ENCODE peak calls at places on chromosomes 3 and 15, in four cellular contexts. V is A549, H is K562, K is HepG2. C is an unnamed sample.

GRCh38 chr3:171967137-171967783 is 72.1 kb upstream of the FNDC3B start:
- DNase-seq in V (peak), H (peak), K (peak), C (no peak)

GRCh38 chr3:37291275-37291700 is 116.9 kb upstream of the LRRFIP2 start:
- DNase-seq in V (peak), H (peak), K (no peak), C (no peak)

GRCh38 chr3:16456784-16457415 is 56.6 kb downstream of the RFTN1 start:
- DNase-seq in V (no peak), H (no peak), K (no peak), C (no peak)

GRCh38 chr15:48242015-48242414 is 35.9 kb downstream of the SLC12A1 start:
- DNase-seq in V (no peak), H (no peak), K (no peak), C (no peak)

GRCh38 chr3:100761211-100761921 is 52.1 kb downstream of the TFG start:
- DNase-seq in V (no peak), H (peak), K (peak), C (peak)

GRCh38 chr3:126125341-126125740 is 41.4 kb upstream of the SLC41A3 start:
- DNase-seq in V (no peak), H (no peak), K (no peak), C (peak)

GRCh38 chr3:146640361-146640760 is 35.2 kb upstream of the PLSCR5 start:
- DNase-seq in V (no peak), H (no peak), K (no peak), C (no peak)

GRCh38 chr3:69997486-69998307 is 1.8 kb upstream of the SAMMSON start:
- DNase-seq in V (no peak), H (no peak), K (no peak), C (no peak)

GRCh38 chr15:89805241-89806216 is 9.1 kb downstream of the ANPEP start:
- DNase-seq in V (no peak), H (no peak), K (no peak), C (no peak)

GRCh38 chr15:60614862-60615771 is 136.2 kb upstream of the ICE2 start:
- DNase-seq in V (no peak), H (peak), K (no peak), C (peak)

GRCh38 chr3:33658971-33659848 is 58.8 kb downstream of the CLASP2 start:
- DNase-seq in V (peak), H (peak), K (peak), C (peak)

GRCh38 chr3:126317029-126317996 is 39.9 kb downstream of the KLF15 start:
- DNase-seq in V (no peak), H (no peak), K (no peak), C (no peak)

GRCh38 chr3:72177075-72178050 is 392.4 kb upstream of the PROK2 start:
- DNase-seq in V (no peak), H (peak), K (no peak), C (no peak)

GRCh38 chr15:48389701-48390143 is 58.5 kb downstream of the DUT start:
- DNase-seq in V (no peak), H (no peak), K (no peak), C (no peak)

GRCh38 chr3:52986938-52987337 is 58.9 kb downstream of the SFMBT1 start:
- DNase-seq in V (no peak), H (peak), K (no peak), C (no peak)

GRCh38 chr15:60091150-60091549 is 87.0 kb downstream of the FOXB1 start:
- DNase-seq in V (peak), H (no peak), K (peak), C (no peak)

GRCh38 chr3:46065294-46065705 is 38.0 kb upstream of the XCR1 start:
- DNase-seq in V (no peak), H (no peak), K (no peak), C (no peak)

GRCh38 chr15:32818758-32819405 is 101.1 kb downstream of the GREM1 start:
- DNase-seq in V (no peak), H (no peak), K (no peak), C (no peak)

GRCh38 chr3:180433172-180433571 is 168.8 kb upstream of the TTC14 start:
- DNase-seq in V (no peak), H (no peak), K (no peak), C (no peak)

GRCh38 chr15:100346866-100347512 is 5.2 kb upstream of the ADAMTS17 start:
- DNase-seq in V (no peak), H (no peak), K (no peak), C (no peak)

GRCh38 chr3:133246119-133246518 is 153.7 kb upstream of the BFSP2 start:
- DNase-seq in V (no peak), H (no peak), K (no peak), C (no peak)

GRCh38 chr3:45597166-45597565 is 2.6 kb downstream of the LIMD1 start:
- DNase-seq in V (no peak), H (peak), K (no peak), C (no peak)

GRCh38 chr3:36678216-36679013 is 85.9 kb downstream of the DCLK3 start:
- DNase-seq in V (no peak), H (no peak), K (no peak), C (no peak)

GRCh38 chr3:124558898-124559649 is 171.2 kb upstream of the UMPS start:
- DNase-seq in V (peak), H (peak), K (no peak), C (no peak)

GRCh38 chr3:125478321-125478720 is 41.7 kb downstream of the SNX4 start:
- DNase-seq in V (no peak), H (no peak), K (no peak), C (no peak)

GRCh38 chr3:186519021-186519658 is 25.0 kb downstream of the CRYGS start:
- DNase-seq in V (no peak), H (no peak), K (no peak), C (no peak)

GRCh38 chr3:170622369-170623159 is 36.7 kb upstream of the SLC7A14 start:
- DNase-seq in V (no peak), H (peak), K (no peak), C (no peak)

GRCh38 chr3:129975332-129976090 is 991 bp downstream of the TRH start:
- DNase-seq in V (no peak), H (no peak), K (no peak), C (peak)

GRCh38 chr3:178090899-178091298 is 445.3 kb upstream of the KCNMB2 start:
- DNase-seq in V (no peak), H (no peak), K (no peak), C (no peak)

GRCh38 chr3:42633544-42633943 is 20.0 kb upstream of the ZBTB47 start:
- DNase-seq in V (no peak), H (no peak), K (no peak), C (no peak)

GRCh38 chr3:42638339-42638842 is 15.1 kb upstream of the ZBTB47 start:
- DNase-seq in V (no peak), H (no peak), K (no peak), C (no peak)

GRCh38 chr3:42632146-42632545 is 21.4 kb upstream of the ZBTB47 start:
- DNase-seq in V (no peak), H (no peak), K (no peak), C (no peak)

GRCh38 chr3:42637001-42637400 is 16.5 kb upstream of the ZBTB47 start:
- DNase-seq in V (no peak), H (no peak), K (no peak), C (no peak)

DNA sequence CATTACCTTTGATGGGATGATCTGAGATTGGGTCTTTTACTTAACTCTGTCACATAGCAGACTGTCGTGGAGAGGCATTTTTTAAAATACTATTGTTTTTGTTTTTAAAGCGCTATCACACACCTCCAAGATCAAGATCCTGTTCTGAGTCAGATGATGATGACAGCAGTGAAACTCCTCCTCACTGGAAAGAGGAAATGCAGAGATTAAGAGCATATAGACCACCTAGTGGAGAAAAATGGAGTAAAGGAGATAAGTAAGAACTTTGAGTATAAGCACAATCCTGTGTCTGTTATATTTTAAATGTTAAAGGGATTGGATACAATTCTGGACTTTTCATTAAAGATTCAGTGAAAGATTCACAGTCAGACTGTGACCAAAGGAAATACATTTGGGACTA is 18.4 kb upstream of the ZBTB47 start:
- DNase-seq in V (no peak), H (peak), K (no peak), C (no peak)
- TF ChIP-seq MAX in V (no peak), H (no peak), K (no peak), C (no peak)

DNA sequence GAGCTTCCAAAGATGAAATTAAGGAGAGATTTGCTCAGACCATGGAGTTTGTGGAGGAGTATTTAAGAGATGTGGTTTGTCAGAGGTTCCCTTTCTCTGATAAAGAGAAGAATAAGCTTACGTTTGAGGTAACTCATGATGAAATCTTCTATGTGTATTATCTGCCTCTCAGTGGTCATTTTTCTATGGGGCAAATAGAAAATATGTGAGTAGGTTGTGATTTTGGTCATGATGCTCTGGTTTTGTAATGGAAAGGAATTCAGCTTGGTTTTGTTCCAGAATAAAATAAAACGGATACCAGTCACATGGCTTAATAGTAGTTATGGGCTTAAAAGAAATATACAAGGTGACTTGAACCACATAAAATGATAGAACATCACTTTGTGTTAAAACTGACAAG is 181.1 kb downstream of the ITPR1 start:
- DNase-seq in V (no peak), H (no peak), K (no peak), C (no peak)
- TF ChIP-seq NR3C1 in V (no peak), H (no peak), K (no peak), C (no peak)

DNA sequence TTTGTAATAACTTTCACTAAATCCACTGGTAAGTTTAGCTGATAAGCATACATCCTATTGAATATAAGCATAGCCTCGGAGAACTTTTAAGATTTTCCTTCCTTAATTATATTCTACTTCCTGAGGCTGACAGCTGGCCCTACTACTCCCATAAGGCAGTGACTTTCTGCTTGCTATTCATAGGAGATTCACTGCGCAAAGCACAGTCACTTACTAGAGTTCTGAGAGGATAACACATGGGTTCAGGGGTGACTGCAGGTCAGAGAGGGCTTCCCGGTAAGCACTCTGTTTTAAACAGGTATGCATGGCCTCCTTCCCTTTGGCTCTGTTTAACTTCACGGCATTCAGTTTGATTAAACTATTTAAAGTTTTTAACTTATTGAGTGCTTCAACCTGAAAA is 75.8 kb downstream of the FAIM start:
- DNase-seq in V (no peak), H (no peak), K (no peak), C (no peak)
- TF ChIP-seq MAX in V (no peak), H (no peak), K (no peak), C (no peak)

DNA sequence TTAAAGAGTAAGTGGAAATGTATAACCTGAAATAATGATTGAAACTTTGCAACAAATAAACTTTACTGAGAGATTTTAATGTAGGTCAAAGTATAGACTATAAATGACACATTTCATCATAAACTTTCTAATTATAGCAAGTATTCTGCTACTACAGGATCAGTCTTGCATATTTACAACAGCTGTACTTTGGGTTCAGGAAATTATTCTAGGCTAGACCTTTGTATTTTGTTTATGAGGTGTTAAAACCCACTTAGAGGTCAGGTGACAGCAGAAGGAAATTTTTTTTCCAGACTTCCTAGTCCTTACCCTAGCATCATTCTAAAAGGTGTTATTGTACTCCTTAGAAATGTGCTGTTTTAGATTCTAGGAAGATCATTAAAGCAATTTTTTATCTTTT is 2.3 kb downstream of the RNF7 start:
- DNase-seq in V (no peak), H (no peak), K (no peak), C (no peak)
- TF ChIP-seq NR3C1 in V (no peak), H (no peak), K (no peak), C (no peak)

GRCh38 chr3:153369561-153370374 is 207.7 kb downstream of the RAP2B start:
- DNase-seq in V (no peak), H (no peak), K (no peak), C (no peak)

GRCh38 chr3:153372326-153372725 is 210.3 kb downstream of the RAP2B start:
- DNase-seq in V (no peak), H (no peak), K (no peak), C (no peak)

GRCh38 chr3:153379516-153379915 is 217.5 kb downstream of the RAP2B start:
- DNase-seq in V (no peak), H (no peak), K (no peak), C (no peak)

GRCh38 chr3:153370680-153371079 is 208.7 kb downstream of the RAP2B start:
- DNase-seq in V (no peak), H (no peak), K (no peak), C (no peak)

DNA sequence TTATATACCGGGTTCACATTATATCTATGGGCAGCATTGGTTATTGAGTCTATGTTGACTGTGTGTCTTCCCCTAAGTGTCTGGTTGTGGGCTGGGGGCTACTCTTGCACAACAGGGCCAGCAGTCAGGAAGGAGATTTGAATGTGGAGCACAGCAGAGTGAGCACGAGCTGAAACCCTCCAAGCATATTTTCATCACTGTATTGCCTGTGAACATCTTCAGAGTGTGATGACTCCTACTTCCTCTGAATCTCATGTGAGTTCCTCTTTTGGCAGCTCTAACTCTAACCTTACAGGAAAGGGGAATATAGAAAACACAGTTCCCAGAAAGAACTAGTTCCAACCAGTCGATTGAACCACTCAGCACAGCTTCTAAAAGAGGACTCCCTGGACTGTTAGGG is 211.5 kb downstream of the RAP2B start:
- DNase-seq in V (no peak), H (no peak), K (no peak), C (no peak)
- TF ChIP-seq MAX in V (no peak), H (no peak), K (no peak), C (no peak)

DNA sequence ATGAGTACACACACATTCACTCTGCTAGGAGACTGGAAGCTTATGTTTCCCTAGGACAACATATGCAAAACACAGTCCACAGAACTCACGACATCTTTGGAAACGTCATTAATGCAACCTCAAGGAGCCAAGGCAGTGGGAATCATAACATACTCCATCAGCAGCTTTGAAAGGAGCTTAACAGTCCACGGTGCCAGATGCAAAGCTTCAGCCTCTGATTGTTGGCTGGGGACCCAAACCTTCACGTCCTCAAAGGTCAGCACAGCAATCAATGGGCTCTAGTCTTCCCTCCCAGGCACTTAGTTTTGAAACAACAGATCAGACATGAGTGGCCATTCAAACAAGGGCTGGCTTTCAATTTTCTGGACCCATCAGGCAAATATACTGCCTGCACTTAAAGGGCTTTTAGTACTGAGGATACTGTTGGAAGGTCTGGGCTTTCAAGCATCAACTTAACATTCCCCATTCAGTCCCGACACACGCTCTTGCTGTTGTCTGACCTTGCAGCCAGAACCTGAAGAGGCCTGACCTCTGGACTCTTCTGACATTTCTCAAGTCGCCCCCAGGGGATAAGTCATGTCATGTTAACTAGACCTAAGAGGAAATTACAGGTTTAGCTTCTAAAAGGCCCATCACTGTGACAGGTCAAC is 223.0 kb downstream of the PDZRN3 start:
- DNase-seq in V (no peak), H (no peak), K (no peak), C (no peak)
- TF ChIP-seq NR3C1 in V (no peak), H (no peak), K (no peak), C (no peak)

GRCh38 chr3:11499144-11499543 is 144.6 kb downstream of the VGLL4 start:
- DNase-seq in V (no peak), H (no peak), K (peak), C (no peak)
- TF ChIP-seq MAX in V (no peak), H (no peak), K (no peak), C (no peak)

GRCh38 chr3:152554980-152555379 is 280.0 kb upstream of the P2RY1 start:
- DNase-seq in V (no peak), H (no peak), K (no peak), C (no peak)

GRCh38 chr3:152547153-152547552 is 278.4 kb downstream of the MBNL1 start:
- DNase-seq in V (no peak), H (no peak), K (no peak), C (no peak)

GRCh38 chr3:152550284-152550683 is 281.6 kb downstream of the MBNL1 start:
- DNase-seq in V (no peak), H (peak), K (no peak), C (no peak)
- TF ChIP-seq NR3C1 in V (no peak), H (no peak), K (no peak), C (no peak)

C was measured in WTC11.